ENCODE peak calls at places on chromosomes 6 and 20, in seven cellular contexts. U is uterus; W is lower lobe of right lung; S is CD8-positive, alpha-beta T cell; H is upper lobe of left lung; K is left ventricle myocardium inferior; O is body of pancreas. D is an unnamed sample.
A peak's percentile ranks its signal among the peaks of the same experiment; 100 is the strongest.

GRCh38 chr6:90190181-90190580 is 106.5 kb downstream of the BACH2 start:
- DNase-seq in W (no peak), O (no peak), K (no peak), U (no peak), H (no peak), S (no peak), D (no peak)

GRCh38 chr6:131789219-131789618 is 18.6 kb upstream of the ENPP1 start:
- DNase-seq in W (no peak), O (no peak), S (no peak), K (no peak), U (no peak), H (no peak), D (no peak)

GRCh38 chr6:33737267-33738026 is 9.3 kb downstream of the IP6K3 start:
- DNase-seq in S (no peak), U (no peak), O (peak; percentile 40), W (no peak), K (peak; percentile 59), H (no peak), D (no peak)

GRCh38 chr6:151012321-151013294 is 147.1 kb downstream of the MTHFD1L start:
- DNase-seq in O (peak; percentile 33), S (no peak), U (no peak), W (no peak), K (no peak), H (no peak), D (no peak)

GRCh38 chr6:52233975-52234823 is 10.1 kb downstream of the IL17F start:
- DNase-seq in H (no peak), U (no peak), W (no peak), S (no peak), K (no peak), O (peak; percentile 51), D (peak; percentile 71)

GRCh38 chr6:44698602-44699001 is 311.1 kb downstream of the CDC5L start:
- DNase-seq in H (no peak), U (no peak), W (no peak), S (no peak), O (no peak), K (no peak), D (no peak)

GRCh38 chr6:84763397-84764331 is 734 bp downstream of the TBX18 start:
- DNase-seq in O (peak; percentile 18), W (peak; percentile 46), H (peak; percentile 84), K (peak; percentile 64), S (no peak), U (peak; percentile 39), D (peak; percentile 85)

GRCh38 chr6:154202334-154202733 is 154.3 kb downstream of the IPCEF1 start:
- DNase-seq in S (no peak), O (no peak), K (no peak), U (no peak), H (no peak), W (no peak), D (no peak)

GRCh38 chr20:24206995-24207394 is 218.4 kb upstream of the GGTLC1 start:
- DNase-seq in W (no peak), U (no peak), S (no peak), H (no peak), K (no peak), O (no peak), D (no peak)

GRCh38 chr6:31122803-31123706 is 2.8 kb upstream of the CDSN start:
- DNase-seq in K (peak; percentile 54), W (peak; percentile 63), S (no peak), H (no peak), U (peak; percentile 84), O (peak; percentile 78), D (peak; percentile 82)

GRCh38 chr6:150857062-150857905 is 8.2 kb upstream of the MTHFD1L start:
- DNase-seq in S (no peak), W (no peak), O (no peak), H (no peak), K (no peak), U (no peak), D (peak; percentile 82)

GRCh38 chr20:5933802-5934436 is 16.4 kb downstream of the TRMT6 start:
- DNase-seq in W (no peak), H (no peak), O (no peak), K (no peak), U (no peak), S (no peak), D (peak; percentile 36)

GRCh38 chr6:141309295-141309694 is 823.4 kb upstream of the GJE1 start:
- DNase-seq in H (no peak), S (no peak), K (no peak), O (no peak), W (no peak), U (no peak), D (no peak)

GRCh38 chr6:170403451-170403850 is 96.9 kb downstream of the FAM120B start:
- DNase-seq in W (no peak), U (no peak), K (no peak), S (no peak), H (no peak), O (no peak), D (no peak)

GRCh38 chr6:141110486-141110885 is 1022.2 kb upstream of the GJE1 start:
- DNase-seq in S (no peak), W (no peak), H (no peak), O (no peak), K (no peak), U (no peak), D (no peak)

GRCh38 chr20:17628101-17628841 is 53.8 kb downstream of the RRBP1 start:
- DNase-seq in O (no peak), K (peak; percentile 10), H (no peak), W (peak; percentile 44), S (no peak), U (no peak), D (no peak)

GRCh38 chr20:52457826-52458225 is 266.2 kb upstream of the ZFP64 start:
- DNase-seq in O (no peak), K (no peak), U (no peak), S (no peak), H (no peak), W (no peak), D (no peak)

GRCh38 chr20:52461602-52462001 is 270.0 kb upstream of the ZFP64 start:
- DNase-seq in K (no peak), O (no peak), H (no peak), U (no peak), S (no peak), W (no peak), D (no peak)

GRCh38 chr20:52454660-52455059 is 263.1 kb upstream of the ZFP64 start:
- DNase-seq in U (no peak), K (no peak), S (no peak), W (no peak), O (no peak), H (no peak), D (no peak)

DNA sequence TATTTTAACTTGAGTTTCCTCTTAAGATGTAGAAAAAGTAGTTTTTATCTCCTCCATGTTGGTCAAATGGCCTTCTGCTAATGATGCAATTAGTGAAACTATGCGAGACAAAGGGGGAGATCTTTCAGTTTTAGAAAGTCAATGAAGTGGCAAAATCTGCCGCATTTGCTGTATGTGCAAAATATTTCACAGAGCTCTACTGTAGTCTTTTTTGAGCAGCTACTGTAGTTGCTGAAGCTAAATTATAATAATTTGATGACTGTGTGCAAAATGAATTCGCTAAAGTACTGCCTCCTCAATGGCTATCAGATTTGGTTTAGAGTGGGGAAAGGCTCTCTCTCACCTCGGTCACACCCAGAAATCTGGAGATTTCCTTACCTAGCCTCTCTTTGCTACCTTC is 267.6 kb upstream of the ZFP64 start:
- DNase-seq in S (no peak), K (no peak), O (no peak), H (no peak), U (no peak), W (no peak), D (no peak)
- H3K27ac ChIP-seq in S (no peak overlapping the region), K (no peak overlapping the region), O (no peak overlapping the region), H (no peak overlapping the region), U (no peak overlapping the region), W (no peak overlapping the region), D (no peak overlapping the region)

DNA sequence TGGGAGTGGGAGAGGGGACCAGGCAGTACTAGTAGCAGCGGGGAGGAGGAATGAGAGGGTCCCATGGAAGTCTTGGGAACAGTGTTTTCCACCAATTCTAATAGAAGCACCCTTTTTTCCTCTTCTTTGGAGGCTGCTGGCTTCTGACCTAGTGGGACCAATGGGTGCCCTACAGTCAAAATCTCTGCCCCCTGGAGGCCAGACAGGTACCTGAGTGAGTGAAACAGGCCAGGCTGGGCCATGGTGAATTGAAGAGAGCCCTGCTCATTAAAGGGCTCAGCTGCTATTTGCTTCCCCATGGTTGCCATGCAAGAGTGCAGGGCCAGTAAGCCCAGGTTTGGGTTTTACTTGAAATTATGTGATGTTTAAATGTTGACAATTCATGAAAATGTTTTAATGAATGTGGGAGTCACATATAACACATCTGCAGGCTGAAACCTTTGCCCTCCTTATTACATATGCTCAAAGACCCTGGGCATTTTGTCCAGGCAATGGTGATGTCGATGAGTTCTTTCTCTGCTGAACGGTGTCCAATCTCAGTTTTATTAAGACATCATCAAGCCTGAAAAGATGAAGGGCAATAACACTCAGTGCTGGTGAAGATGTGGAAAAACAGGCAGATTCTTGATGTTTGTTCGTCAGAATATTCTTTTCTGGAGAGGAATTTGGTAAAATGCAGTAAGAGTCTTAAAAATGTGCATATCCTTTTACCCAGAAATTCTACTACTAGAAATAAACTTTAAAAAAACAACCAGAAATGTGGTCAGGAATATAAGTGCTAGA is 42.3 kb upstream of the OCSTAMP start:
- DNase-seq in K (no peak), O (no peak), W (no peak), H (no peak), U (no peak), S (no peak), D (no peak)
- TF ChIP-seq CTCF in K (no peak), O (no peak), W (no peak), H (no peak), U (no peak), S (no peak), D (no peak)

GRCh38 chr6:115704028-115704427 is 356.7 kb downstream of the FRK start:
- DNase-seq in H (no peak), K (no peak), S (no peak), W (no peak), O (no peak), U (no peak), D (no peak)

GRCh38 chr6:115708850-115709249 is 351.8 kb downstream of the FRK start:
- DNase-seq in O (no peak), S (no peak), U (no peak), K (no peak), W (no peak), H (no peak), D (no peak)

GRCh38 chr6:115712562-115712961 is 348.1 kb downstream of the FRK start:
- DNase-seq in H (no peak), O (no peak), U (no peak), W (no peak), K (no peak), S (no peak), D (no peak)

GRCh38 chr6:115706324-115706723 is 354.4 kb downstream of the FRK start:
- DNase-seq in S (no peak), K (no peak), O (no peak), W (no peak), H (no peak), U (no peak), D (no peak)

DNA sequence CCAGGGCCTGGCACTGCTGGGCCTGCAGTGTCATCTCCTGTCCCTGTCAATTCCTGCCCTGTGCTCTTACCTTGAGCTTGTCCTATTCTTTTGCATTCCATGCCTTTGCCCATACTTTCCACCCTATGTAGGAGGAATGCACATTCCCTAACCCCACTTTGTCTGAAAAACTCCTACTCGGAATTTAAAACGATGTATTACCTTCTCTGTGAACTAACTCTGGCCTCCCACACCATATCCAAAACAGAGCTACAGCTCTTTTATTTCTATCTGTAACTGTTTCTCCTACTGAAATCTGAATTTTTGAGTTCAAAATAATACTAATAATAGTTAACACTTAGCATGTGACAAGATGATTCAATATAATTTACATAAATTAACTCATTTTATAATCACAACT is 353.7 kb downstream of the FRK start:
- DNase-seq in K (no peak), O (no peak), H (no peak), U (no peak), W (no peak), S (no peak), D (no peak)
- H3K27ac ChIP-seq in K (no peak overlapping the region), O (no peak overlapping the region), H (no peak overlapping the region), U (no peak overlapping the region), W (no peak overlapping the region), S (no peak overlapping the region), D (no peak overlapping the region)

GRCh38 chr6:111450087-111450486 is 32.9 kb downstream of the REV3L start:
- DNase-seq in S (no peak), K (no peak), O (no peak), U (no peak), W (no peak), H (no peak), D (no peak)
- TF ChIP-seq CTCF in S (no peak), K (no peak), O (no peak), U (no peak), W (no peak), H (no peak), D (no peak)